ENCODE peak calls at places on chromosomes 6 and 20, in seven cellular contexts. E, F, Y, R, K, M and A are unnamed samples.

GRCh38 chr6:37632291-37632690 is 65.4 kb downstream of the MDGA1 start:
- DNase-seq in E (no peak), F (no peak), Y (no peak), R (no peak), K (no peak), M (no peak), A (no peak)

GRCh38 chr6:73028124-73028766 is 197.1 kb downstream of the KHDC1L start:
- DNase-seq in E (no peak), F (no peak), Y (no peak), R (no peak), K (no peak), M (no peak), A (no peak)

GRCh38 chr6:45431314-45432058 is 53.8 kb upstream of the SUPT3H start:
- DNase-seq in E (no peak), F (no peak), Y (no peak), R (no peak), K (no peak), M (no peak), A (no peak)

GRCh38 chr20:46174469-46175126 is 56.5 kb downstream of the CD40 start:
- DNase-seq in E (peak; percentile 67), F (peak; percentile 96), Y (peak; percentile 51), R (no peak), K (peak; percentile 68), M (peak; percentile 69), A (peak; percentile 49)

GRCh38 chr6:125611573-125612399 is 137.6 kb upstream of the HEY2 start:
- DNase-seq in E (no peak), F (no peak), Y (peak; percentile 20), R (no peak), K (no peak), M (peak; percentile 49), A (no peak)

GRCh38 chr6:163554663-163555062 is 140.1 kb downstream of the QKI start:
- DNase-seq in E (peak; percentile 42), F (peak; percentile 27), Y (peak; percentile 55), R (peak; percentile 14), K (peak; percentile 65), M (peak; percentile 57), A (peak; percentile 31)

GRCh38 chr6:15464211-15464725 is 198.6 kb downstream of the DTNBP1 start:
- DNase-seq in E (peak; percentile 25), F (peak; percentile 53), Y (no peak), R (peak; percentile 53), K (no peak), M (peak; percentile 52), A (peak; percentile 35)

GRCh38 chr6:167781066-167781767 is 45.5 kb upstream of the AFDN start:
- DNase-seq in E (no peak), F (no peak), Y (no peak), R (no peak), K (no peak), M (no peak), A (no peak)

GRCh38 chr20:50977066-50978045 is 18.7 kb downstream of the MOCS3 start:
- DNase-seq in E (no peak), F (no peak), Y (no peak), R (no peak), K (no peak), M (no peak), A (no peak)

GRCh38 chr6:13992417-13993055 is 67.8 kb downstream of the RNF182 start:
- DNase-seq in E (no peak), F (no peak), Y (peak; percentile 81), R (no peak), K (peak; percentile 87), M (no peak), A (no peak)

GRCh38 chr6:31680841-31681671 is at the start of gene LY6G5C:
- DNase-seq in E (peak; percentile 55), F (peak; percentile 82), Y (peak; percentile 94), R (peak; percentile 90), K (peak; percentile 93), M (peak; percentile 86), A (peak; percentile 44)

GRCh38 chr6:56226946-56227879 is 20.2 kb downstream of the COL21A1 start:
- DNase-seq in E (no peak), F (no peak), Y (peak; percentile 79), R (no peak), K (peak; percentile 90), M (no peak), A (no peak)

GRCh38 chr6:42335896-42336295 is 115.8 kb downstream of the TRERF1 start:
- DNase-seq in E (no peak), F (no peak), Y (no peak), R (no peak), K (no peak), M (no peak), A (no peak)

GRCh38 chr20:44728835-44729342 is 13.7 kb downstream of the CCN5 start:
- DNase-seq in E (peak; percentile 97), F (no peak), Y (peak; percentile 81), R (peak; percentile 97), K (peak; percentile 93), M (no peak), A (no peak)

GRCh38 chr6:65707134-65707826 is at the start of gene EYS:
- DNase-seq in E (no peak), F (no peak), Y (no peak), R (no peak), K (no peak), M (no peak), A (no peak)

GRCh38 chr6:119880840-119881239 is 531.3 kb upstream of the MAN1A1 start:
- DNase-seq in E (no peak), F (no peak), Y (no peak), R (no peak), K (no peak), M (no peak), A (no peak)

GRCh38 chr6:16319813-16320532 is 81.6 kb downstream of the GMPR start:
- DNase-seq in E (no peak), F (peak; percentile 65), Y (peak; percentile 96), R (no peak), K (peak; percentile 99), M (peak; percentile 88), A (peak; percentile 38)

GRCh38 chr6:68196645-68197044 is 438.4 kb upstream of the ADGRB3 start:
- DNase-seq in E (no peak), F (no peak), Y (peak; percentile 26), R (peak; percentile 42), K (peak; percentile 0), M (no peak), A (no peak)

GRCh38 chr6:150719099-150719767 is 119.5 kb downstream of the PLEKHG1 start:
- DNase-seq in E (no peak), F (no peak), Y (no peak), R (no peak), K (peak; percentile 6), M (no peak), A (no peak)

GRCh38 chr6:91816335-91816734 is 1229.5 kb upstream of the MAP3K7 start:
- DNase-seq in E (no peak), F (no peak), Y (no peak), R (no peak), K (no peak), M (no peak), A (no peak)

GRCh38 chr6:42136508-42137191 is 5.8 kb downstream of the C6orf132 start:
- DNase-seq in E (no peak), F (peak; percentile 87), Y (peak; percentile 82), R (peak; percentile 44), K (peak; percentile 82), M (no peak), A (no peak)

GRCh38 chr6:121522771-121523386 is 87.4 kb downstream of the GJA1 start:
- DNase-seq in E (no peak), F (no peak), Y (peak; percentile 63), R (no peak), K (peak; percentile 56), M (peak; percentile 57), A (no peak)

GRCh38 chr6:22392711-22393110 is 95.9 kb upstream of the PRL start:
- DNase-seq in E (no peak), F (no peak), Y (peak; percentile 15), R (no peak), K (peak; percentile 4), M (no peak), A (no peak)

GRCh38 chr6:148935705-148936306 is 189.0 kb downstream of the UST start:
- DNase-seq in E (no peak), F (no peak), Y (peak; percentile 55), R (no peak), K (peak; percentile 81), M (no peak), A (no peak)

GRCh38 chr6:45438849-45439406 is 61.2 kb upstream of the SUPT3H start:
- DNase-seq in E (no peak), F (no peak), Y (peak; percentile 92), R (no peak), K (peak; percentile 87), M (peak; percentile 59), A (no peak)

GRCh38 chr6:160060221-160060620 is 61.4 kb upstream of the SLC22A1 start:
- DNase-seq in E (no peak), F (no peak), Y (no peak), R (no peak), K (no peak), M (no peak), A (no peak)

GRCh38 chr6:124858564-124858963 is 103.7 kb upstream of the RNF217 start:
- DNase-seq in E (no peak), F (no peak), Y (peak; percentile 45), R (no peak), K (no peak), M (no peak), A (no peak)

GRCh38 chr6:97068211-97068610 is 143.7 kb downstream of the KLHL32 start:
- DNase-seq in E (peak; percentile 6), F (no peak), Y (peak; percentile 43), R (no peak), K (peak; percentile 69), M (no peak), A (no peak)

GRCh38 chr20:48544402-48545333 is 283.1 kb downstream of the PREX1 start:
- DNase-seq in E (no peak), F (no peak), Y (no peak), R (peak; percentile 46), K (no peak), M (no peak), A (no peak)

GRCh38 chr6:90495216-90495817 is 91.6 kb downstream of the MAP3K7 start:
- DNase-seq in E (no peak), F (no peak), Y (no peak), R (no peak), K (no peak), M (no peak), A (no peak)

GRCh38 chr20:61030130-61030529 is 221.9 kb upstream of the CDH4 start:
- DNase-seq in E (no peak), F (no peak), Y (no peak), R (no peak), K (no peak), M (peak; percentile 24), A (no peak)

GRCh38 chr6:44730771-44731391 is 343.4 kb downstream of the CDC5L start:
- DNase-seq in E (no peak), F (no peak), Y (peak; percentile 76), R (peak; percentile 58), K (no peak), M (peak; percentile 84), A (no peak)

GRCh38 chr6:107345398-107345797 is 114.0 kb downstream of the PDSS2 start:
- DNase-seq in E (no peak), F (no peak), Y (no peak), R (no peak), K (peak; percentile 4), M (no peak), A (no peak)

GRCh38 chr6:134245691-134246090 is 72.2 kb downstream of the SGK1 start:
- DNase-seq in E (no peak), F (no peak), Y (no peak), R (no peak), K (no peak), M (no peak), A (no peak)

GRCh38 chr6:13355969-13356368 is 27.6 kb upstream of the TBC1D7 start:
- DNase-seq in E (no peak), F (peak; percentile 84), Y (no peak), R (no peak), K (no peak), M (no peak), A (no peak)

GRCh38 chr6:114323784-114324183 is 19.0 kb downstream of the HS3ST5 start:
- DNase-seq in E (no peak), F (no peak), Y (no peak), R (no peak), K (no peak), M (no peak), A (no peak)

GRCh38 chr6:129124334-129124733 is 241.4 kb downstream of the LAMA2 start:
- DNase-seq in E (no peak), F (no peak), Y (no peak), R (no peak), K (no peak), M (no peak), A (no peak)

GRCh38 chr6:134757911-134758361 is 192.0 kb downstream of the ALDH8A1 start:
- DNase-seq in E (no peak), F (no peak), Y (no peak), R (peak; percentile 61), K (no peak), M (no peak), A (no peak)